ENCODE peak calls at places on chromosomes 4 and X, in six cellular contexts. U, B, I, S, F and W are unnamed samples.

GRCh38 chr4:48767055-48767454 is 13.0 kb downstream of the FRYL start:
- DNase-seq in I (no peak), S (no peak), B (no peak), U (no peak), F (no peak), W (no peak)

GRCh38 chrX:107454302-107454701 is 4.8 kb downstream of the FRMPD3 start:
- DNase-seq in F (no peak), S (no peak), U (no peak), B (no peak), I (no peak), W (peak)

GRCh38 chr4:186079698-186080097 is 10.7 kb downstream of the TLR3 start:
- DNase-seq in U (no peak), F (no peak), B (no peak), S (no peak), I (no peak), W (no peak)

GRCh38 chr4:104465620-104466019 is 29.1 kb downstream of the CXXC4 start:
- DNase-seq in I (no peak), F (no peak), U (no peak), B (no peak), S (no peak), W (no peak)

GRCh38 chr4:63218837-63219236 is 1190.4 kb downstream of the TECRL start:
- DNase-seq in U (no peak), I (no peak), F (no peak), S (no peak), B (no peak), W (no peak)

GRCh38 chr4:158805628-158806471 is 37.0 kb downstream of the FNIP2 start:
- DNase-seq in I (no peak), F (no peak), S (no peak), B (peak), U (no peak), W (no peak)

GRCh38 chrX:148722966-148723365 is 222.5 kb downstream of the AFF2 start:
- DNase-seq in S (no peak), I (no peak), B (no peak), U (no peak), F (no peak), W (peak)

GRCh38 chr4:182268966-182269365 is 25.8 kb downstream of the TENM3 start:
- DNase-seq in U (no peak), B (no peak), I (no peak), F (no peak), S (no peak), W (no peak)

GRCh38 chrX:131724292-131724691 is 180.4 kb downstream of the OR13H1 start:
- DNase-seq in B (no peak), I (no peak), U (no peak), F (no peak), S (no peak), W (no peak)

GRCh38 chrX:106791495-106791894 is 11.0 kb upstream of the TBC1D8B start:
- DNase-seq in B (no peak), S (no peak), F (no peak), I (peak), U (no peak), W (no peak)

GRCh38 chr4:44928785-44929184 is 202.4 kb upstream of the GNPDA2 start:
- DNase-seq in I (no peak), U (no peak), S (no peak), F (no peak), B (no peak), W (no peak)

GRCh38 chr4:94256833-94257232 is 49.2 kb downstream of the SMARCAD1 start:
- DNase-seq in F (no peak), I (peak), S (no peak), U (no peak), B (no peak), W (no peak)

GRCh38 chrX:34493086-34493485 is 164.0 kb downstream of the TMEM47 start:
- DNase-seq in I (no peak), B (no peak), U (no peak), F (no peak), S (no peak), W (no peak)

GRCh38 chr4:186982160-186982559 is 258.5 kb upstream of the FAT1 start:
- DNase-seq in S (no peak), I (no peak), F (no peak), B (no peak), U (no peak), W (no peak)

GRCh38 chr4:93879919-93880318 is 51.4 kb downstream of the ATOH1 start:
- DNase-seq in I (no peak), S (no peak), F (no peak), B (no peak), U (no peak), W (no peak)

GRCh38 chr4:38160487-38161207 is 200.4 kb downstream of the PTTG2 start:
- DNase-seq in S (peak), B (peak), I (no peak), F (no peak), U (no peak), W (peak)

GRCh38 chr4:89101256-89102161 is 9.8 kb upstream of the TIGD2 start:
- DNase-seq in I (no peak), B (no peak), S (no peak), F (no peak), U (no peak), W (peak)

GRCh38 chrX:20742106-20742505 is 475.4 kb upstream of the RPS6KA3 start:
- DNase-seq in B (no peak), U (no peak), F (no peak), S (no peak), I (no peak), W (peak)

GRCh38 chr4:111957131-111957530 is 188.1 kb upstream of the FAM241A start:
- DNase-seq in S (no peak), I (no peak), U (no peak), B (no peak), F (no peak), W (no peak)

GRCh38 chr4:147299205-147299604 is 181.7 kb upstream of the EDNRA start:
- DNase-seq in S (no peak), B (no peak), I (no peak), F (no peak), U (no peak), W (peak)

GRCh38 chrX:84205276-84205675 is 17.3 kb upstream of the RPS6KA6 start:
- DNase-seq in F (no peak), B (no peak), I (no peak), S (no peak), U (no peak), W (no peak)

GRCh38 chr4:107854326-107855030 is 29.7 kb downstream of the SGMS2 start:
- DNase-seq in B (no peak), U (no peak), I (no peak), S (no peak), F (no peak), W (peak)

GRCh38 chrX:4670606-4671005 is 957.2 kb upstream of the PRKX start:
- DNase-seq in I (no peak), S (no peak), U (no peak), B (no peak), F (no peak), W (no peak)

GRCh38 chrX:10190367-10190766 is 33.6 kb downstream of the CLCN4 start:
- DNase-seq in I (peak), S (peak), F (peak), B (no peak), U (peak), W (peak)

GRCh38 chr4:83083925-83084475 is 30.5 kb downstream of the PLAC8 start:
- DNase-seq in S (no peak), F (no peak), B (no peak), I (no peak), U (no peak), W (no peak)

GRCh38 chr4:95129708-95130343 is 372.1 kb downstream of the BMPR1B start:
- DNase-seq in U (no peak), B (peak), F (peak), S (peak), I (no peak), W (peak)

GRCh38 chrX:106039920-106040319 is 1.4 kb upstream of the SERPINA7 start:
- DNase-seq in I (no peak), S (peak), U (peak), F (no peak), B (no peak), W (peak)

GRCh38 chr4:10320130-10320529 is 137.1 kb downstream of the ZNF518B start:
- DNase-seq in B (no peak), I (no peak), S (no peak), F (no peak), U (no peak), W (no peak)

GRCh38 chr4:150078041-150078995 is at the start of gene DCLK2:
- DNase-seq in B (peak), F (peak), U (peak), S (peak), I (no peak), W (peak)

GRCh38 chr4:161919442-161920220 is 244.2 kb downstream of the FSTL5 start:
- DNase-seq in S (no peak), B (no peak), I (no peak), F (no peak), U (no peak), W (no peak)

GRCh38 chr4:6855692-6856297 is 53.8 kb upstream of the TBC1D14 start:
- DNase-seq in F (no peak), U (no peak), I (no peak), S (peak), B (peak), W (peak)

GRCh38 chr4:182225257-182225852 is 17.8 kb upstream of the TENM3 start:
- DNase-seq in B (no peak), I (no peak), S (no peak), F (no peak), U (no peak), W (no peak)

GRCh38 chr4:147056951-147057630 is 111.4 kb upstream of the TTC29 start:
- DNase-seq in U (no peak), S (no peak), B (no peak), F (no peak), I (peak), W (peak)

DNA sequence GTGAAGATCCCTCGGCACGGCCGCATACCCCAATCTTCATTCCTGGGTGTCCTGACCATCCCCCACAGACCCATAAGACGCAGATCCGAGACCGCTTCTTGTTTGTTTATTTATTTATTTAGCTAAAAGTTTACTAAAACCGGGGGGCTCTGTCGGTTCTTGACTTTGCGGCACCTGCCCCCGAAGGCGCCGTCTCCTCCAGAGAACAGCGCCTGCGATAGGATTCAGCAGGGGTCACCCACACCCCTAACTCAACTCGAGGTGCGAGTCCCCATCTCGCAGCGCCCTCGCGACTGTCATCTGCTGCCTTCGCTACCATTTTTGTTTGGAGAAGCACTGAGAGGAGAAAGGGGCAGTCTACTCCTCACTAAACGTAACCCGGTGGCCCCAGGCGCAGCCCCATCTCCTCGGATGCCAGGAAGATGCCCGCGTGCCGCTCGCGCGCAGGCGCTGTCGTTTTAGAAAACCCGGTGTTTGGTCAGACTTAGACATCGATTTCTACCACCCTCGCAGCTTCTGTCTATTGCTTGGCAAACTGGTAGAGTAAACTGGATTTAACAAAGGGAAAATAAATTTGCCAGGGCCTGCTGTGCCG is 18.9 kb upstream of the GPR101 start:
- DNase-seq in I (no peak), F (no peak), U (no peak), B (no peak), S (no peak), W (no peak)
- TF ChIP-seq CTCF in I (peak), F (peak), U (no peak), B (no peak), S (no peak), W (no peak)

DNA sequence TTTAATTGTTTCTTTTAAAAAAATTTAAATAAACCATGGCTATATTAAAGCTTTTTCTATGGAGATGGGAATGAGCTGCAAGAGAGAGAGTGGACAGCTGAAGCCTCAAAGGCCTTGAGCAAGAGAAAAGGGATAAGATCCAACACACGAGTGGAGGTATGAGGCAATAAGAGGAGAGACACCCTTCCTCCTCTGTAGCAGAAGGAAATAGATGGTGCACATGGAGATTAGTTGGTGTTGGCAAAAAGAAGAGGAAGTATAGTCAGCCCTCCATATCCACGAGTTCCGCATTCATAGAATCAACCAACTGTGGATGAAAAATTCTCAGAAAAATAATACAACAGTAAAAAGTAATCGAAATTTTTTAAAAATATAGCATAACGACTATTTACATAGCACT is 3.2 kb downstream of the CXorf38 start:
- DNase-seq in B (no peak), U (no peak), S (peak), I (peak), F (no peak), W (no peak)
- H3K4me3 ChIP-seq in B (peak), U (no peak), S (no peak), I (peak), F (no peak), W (no peak)

GRCh38 chr4:143482753-143483362 is 30.6 kb upstream of the SMARCA5 start:
- DNase-seq in B (no peak), S (peak), I (peak), U (peak), F (peak), W (peak)
- TF ChIP-seq CTCF in B (peak), S (peak), I (peak), U (peak), F (peak), W (peak)

DNA sequence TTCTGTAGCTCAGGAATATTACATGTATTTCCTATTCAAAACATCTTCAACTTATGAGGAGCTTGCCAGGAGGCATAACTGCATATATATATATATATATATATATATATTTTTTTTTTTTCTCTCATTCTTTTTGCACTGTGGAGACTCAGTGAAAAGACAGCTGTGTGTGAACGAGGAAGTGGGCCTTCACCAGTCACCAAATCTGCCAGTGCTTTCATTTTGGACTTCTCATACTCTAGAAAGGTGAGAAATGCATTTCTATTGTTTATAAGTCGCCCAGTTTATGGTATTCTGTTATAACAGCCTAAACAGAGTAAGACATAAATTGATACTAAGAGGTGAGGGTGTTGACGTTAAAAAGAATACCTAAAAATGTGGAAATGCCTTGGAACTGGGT is 710.6 kb downstream of the TRAM1L1 start:
- DNase-seq in I (no peak), U (no peak), S (no peak), F (no peak), B (no peak), W (no peak)
- H3K4me3 ChIP-seq in I (no peak), U (no peak), S (no peak), F (no peak), B (no peak), W (no peak)

DNA sequence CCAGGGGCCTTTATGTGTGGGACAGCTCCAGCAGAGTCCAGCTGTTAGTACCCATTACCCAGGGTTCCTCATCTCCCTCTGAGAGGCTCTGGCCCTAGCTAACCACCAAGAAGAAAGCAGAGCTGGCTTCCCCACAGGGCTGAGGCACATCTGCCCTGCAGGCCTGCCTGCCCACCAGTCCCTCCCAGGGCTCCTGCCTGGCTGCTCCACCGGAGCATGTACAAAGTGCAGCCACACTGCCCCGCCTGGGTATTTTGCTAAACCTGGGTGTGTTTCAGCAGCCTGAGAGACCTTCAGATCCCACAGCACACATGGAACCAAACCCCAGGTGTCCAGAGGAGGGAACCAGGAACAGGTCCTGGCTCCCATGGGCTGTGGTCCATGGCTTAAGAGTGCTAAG is 500.4 kb upstream of the KLHL4 start:
- DNase-seq in F (no peak), B (no peak), I (no peak), S (no peak), U (no peak), W (no peak)
- TF ChIP-seq CTCF in F (no peak), B (no peak), I (no peak), S (no peak), U (no peak), W (no peak)

DNA sequence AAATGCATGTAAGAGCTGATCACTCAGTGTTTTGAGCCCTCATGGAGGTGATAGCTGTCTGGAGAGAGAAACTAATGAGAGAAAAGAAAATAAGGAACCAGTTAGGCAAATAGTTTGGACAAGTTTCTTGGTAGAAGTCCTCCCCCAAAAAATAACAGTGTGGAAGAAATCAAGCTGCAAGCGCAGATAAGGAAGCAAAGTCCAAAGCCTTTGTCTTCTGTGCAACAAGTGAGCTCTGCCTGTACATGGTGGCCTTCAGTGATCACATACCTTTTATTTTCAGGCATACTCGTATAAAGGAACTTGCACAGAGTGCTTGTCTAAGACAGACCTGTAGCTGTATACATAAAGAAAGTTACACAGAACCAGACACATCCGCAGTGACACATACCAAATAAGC is 2.5 kb upstream of the UGT2A3 start:
- DNase-seq in I (no peak), S (no peak), U (no peak), B (no peak), F (no peak), W (no peak)
- H3K4me3 ChIP-seq in I (no peak), S (no peak), U (no peak), B (no peak), F (no peak), W (no peak)